ENCODE peak calls at places on chromosomes 16 and 17, in four cellular contexts. I is HFFc6, D is SHP77, X is G401. A is an unnamed sample.

GRCh38 chr17:74632196-74632540 is 8.6 kb upstream of the CD300E start:
- DNase-seq in I (no peak), D (no peak), X (peak), A (no peak)

GRCh38 chr16:17345043-17345442 is 125.7 kb downstream of the XYLT1 start:
- DNase-seq in I (no peak), D (no peak), X (no peak), A (no peak)

GRCh38 chr17:65811043-65811442 is 249.6 kb upstream of the AXIN2 start:
- DNase-seq in I (no peak), D (no peak), X (no peak), A (no peak)

GRCh38 chr16:10590342-10590741 is 9.9 kb upstream of the EMP2 start:
- DNase-seq in I (no peak), D (no peak), X (no peak), A (no peak)

GRCh38 chr17:63588797-63589196 is 11.9 kb upstream of the TACO1 start:
- DNase-seq in I (no peak), D (no peak), X (no peak), A (no peak)

GRCh38 chr17:79248843-79249242 is 174.2 kb downstream of the ENGASE start:
- DNase-seq in I (no peak), D (no peak), X (no peak), A (no peak)

GRCh38 chr17:77772461-77772897 is 186.0 kb upstream of the TNRC6C start:
- DNase-seq in I (no peak), D (peak), X (peak), A (peak)

GRCh38 chr17:75077490-75078096 is 10.2 kb upstream of the SLC16A5 start:
- DNase-seq in I (no peak), D (no peak), X (peak), A (no peak)

GRCh38 chr17:60641810-60642220 is 35.8 kb upstream of the BCAS3 start:
- DNase-seq in I (peak), D (peak), X (peak), A (peak)

GRCh38 chr16:25817295-25817694 is 125.5 kb downstream of the HS3ST4 start:
- DNase-seq in I (no peak), D (no peak), X (no peak), A (no peak)

GRCh38 chr16:10984509-10984908 is 40.1 kb downstream of the CLEC16A start:
- DNase-seq in I (peak), D (no peak), X (no peak), A (no peak)

GRCh38 chr17:17935321-17936271 is 36.6 kb downstream of the TOM1L2 start:
- DNase-seq in I (peak), D (no peak), X (peak), A (no peak)

GRCh38 chr16:11735801-11736200 is 6.9 kb downstream of the TXNDC11 start:
- DNase-seq in I (no peak), D (no peak), X (no peak), A (peak)

GRCh38 chr17:82301300-82301915 is 16.0 kb downstream of the CD7 start:
- DNase-seq in I (no peak), D (no peak), X (no peak), A (no peak)

GRCh38 chr17:35612924-35613521 is 25.9 kb downstream of the AP2B1 start:
- DNase-seq in I (peak), D (peak), X (peak), A (peak)

GRCh38 chr17:66982011-66982508 is 17.6 kb downstream of the CACNG4 start:
- DNase-seq in I (no peak), D (no peak), X (no peak), A (no peak)

GRCh38 chr16:57475711-57476339 is 10.5 kb downstream of the DOK4 start:
- DNase-seq in I (no peak), D (no peak), X (peak), A (peak)

GRCh38 chr17:30961213-30962188 is 9.3 kb upstream of the RNF135 start:
- DNase-seq in I (no peak), D (no peak), X (no peak), A (no peak)

GRCh38 chr16:50924759-50925545 is 183.1 kb downstream of the CYLD start:
- DNase-seq in I (no peak), D (no peak), X (no peak), A (no peak)

GRCh38 chr17:61000911-61001310 is 323.3 kb downstream of the BCAS3 start:
- DNase-seq in I (peak), D (no peak), X (peak), A (peak)

GRCh38 chr16:67667817-67668494 is 1.3 kb downstream of the C16orf86 start:
- DNase-seq in I (peak), D (peak), X (peak), A (peak)

GRCh38 chr17:55394357-55395021 is 27.1 kb downstream of the MMD start:
- DNase-seq in I (no peak), D (no peak), X (peak), A (peak)

GRCh38 chr17:19769946-19770652 is 22.0 kb upstream of the ALDH3A1 start:
- DNase-seq in I (peak), D (no peak), X (no peak), A (no peak)

GRCh38 chr17:80092959-80093358 is 8.4 kb upstream of the GAA start:
- DNase-seq in I (no peak), D (no peak), X (no peak), A (no peak)

GRCh38 chr17:58351710-58352017 is 337 bp downstream of the SUPT4H1 start:
- DNase-seq in I (no peak), D (no peak), X (no peak), A (no peak)

GRCh38 chr16:53541326-53541725 is 38.3 kb upstream of the AKTIP start:
- DNase-seq in I (no peak), D (no peak), X (no peak), A (no peak)

GRCh38 chr17:31537558-31537957 is 146.1 kb downstream of the RAB11FIP4 start:
- DNase-seq in I (no peak), D (no peak), X (no peak), A (no peak)

GRCh38 chr16:85387171-85387507 is 226.0 kb upstream of the GSE1 start:
- DNase-seq in I (no peak), D (no peak), X (no peak), A (no peak)

GRCh38 chr16:14202697-14203096 is 131.6 kb downstream of the MRTFB start:
- DNase-seq in I (no peak), D (peak), X (no peak), A (peak)

GRCh38 chr16:20323591-20324117 is 3.7 kb downstream of the GP2 start:
- DNase-seq in I (no peak), D (no peak), X (no peak), A (no peak)

GRCh38 chr17:13967416-13967815 is 101.9 kb upstream of the COX10 start:
- DNase-seq in I (no peak), D (no peak), X (peak), A (peak)

GRCh38 chr17:44348234-44348987 is 3.3 kb downstream of the GRN start:
- DNase-seq in I (peak), D (no peak), X (no peak), A (no peak)

A was measured in NCI-H82.